ENCODE peak calls at places on chromosomes 6 and 20, in four cellular contexts. T is GM13977; J is fibroblast of pulmonary artery; H is activated CD8-positive, alpha-beta T cell treated with anti-CD3 and anti-CD28 coated beads for 36 hours. B is an unnamed sample.

GRCh38 chr6:118744261-118744941 is 93.0 kb upstream of the CEP85L start:
- DNase-seq in T (no peak), J (no peak), H (no peak), B (no peak)

GRCh38 chr20:58125726-58126125 is 102.7 kb downstream of the ANKRD60 start:
- DNase-seq in T (no peak), J (no peak), H (no peak), B (no peak)

GRCh38 chr6:106113256-106113954 is 27.3 kb downstream of the PRDM1 start:
- DNase-seq in T (no peak), J (no peak), H (peak; percentile 22), B (no peak)

GRCh38 chr6:145887969-145888368 is 73.4 kb upstream of the FBXO30 start:
- DNase-seq in T (no peak), J (peak; percentile 45), H (peak; percentile 49), B (no peak)

GRCh38 chr20:63124782-63125580 is 91.0 kb downstream of the YTHDF1 start:
- DNase-seq in T (no peak), J (no peak), H (no peak), B (no peak)

GRCh38 chr20:32763202-32763999 is 1.2 kb downstream of the DNMT3B start:
- DNase-seq in T (peak; percentile 59), J (no peak), H (no peak), B (no peak)

GRCh38 chr6:17865798-17866725 is 121.4 kb downstream of the KIF13A start:
- DNase-seq in T (no peak), J (peak; percentile 90), H (no peak), B (no peak)

GRCh38 chr6:105022416-105022815 is 65.5 kb downstream of the LIN28B start:
- DNase-seq in T (no peak), J (no peak), H (no peak), B (no peak)

GRCh38 chr6:140036176-140036575 is 661.7 kb upstream of the CITED2 start:
- DNase-seq in T (no peak), J (no peak), H (no peak), B (no peak)

GRCh38 chr20:35174458-35175216 is 2.8 kb downstream of the PROCR start:
- DNase-seq in T (no peak), J (no peak), H (no peak), B (no peak)

GRCh38 chr6:14211596-14211961 is 94.0 kb downstream of the CD83 start:
- DNase-seq in T (peak; percentile 49), J (peak; percentile 44), H (peak; percentile 40), B (peak; percentile 27)

GRCh38 chr6:25755496-25755895 is 954 bp downstream of the SLC17A4 start:
- DNase-seq in T (no peak), J (no peak), H (no peak), B (no peak)

GRCh38 chr6:112691289-112691688 is 344.2 kb downstream of the RFPL4B start:
- DNase-seq in T (no peak), J (peak; percentile 76), H (no peak), B (no peak)

GRCh38 chr6:75268121-75268987 is 16.2 kb downstream of the TMEM30A start:
- DNase-seq in T (no peak), J (no peak), H (no peak), B (no peak)

GRCh38 chr20:52193886-52194545 is 2.4 kb upstream of the ZFP64 start:
- DNase-seq in T (no peak), J (no peak), H (no peak), B (no peak)

GRCh38 chr6:143772662-143773061 is 70.5 kb upstream of the LTV1 start:
- DNase-seq in T (no peak), J (no peak), H (no peak), B (no peak)

GRCh38 chr6:166771701-166772100 is 144.7 kb upstream of the RPS6KA2 start:
- DNase-seq in T (no peak), J (no peak), H (no peak), B (no peak)

GRCh38 chr6:5208491-5208890 is 52.3 kb downstream of the LYRM4 start:
- DNase-seq in T (no peak), J (peak; percentile 30), H (no peak), B (no peak)

GRCh38 chr6:35984701-35985100 is 39.7 kb downstream of the SLC26A8 start:
- DNase-seq in T (no peak), J (no peak), H (no peak), B (no peak)

GRCh38 chr20:62064788-62065668 is 653 bp downstream of the TAF4 start:
- DNase-seq in T (peak; percentile 74), J (no peak), H (peak; percentile 32), B (no peak)

GRCh38 chr20:34709836-34710567 is 5.9 kb downstream of the TP53INP2 start:
- DNase-seq in T (peak; percentile 90), J (no peak), H (peak; percentile 76), B (peak; percentile 58)

GRCh38 chr6:159212026-159212425 is 42.8 kb downstream of the FNDC1 start:
- DNase-seq in T (no peak), J (peak; percentile 23), H (no peak), B (no peak)

GRCh38 chr20:12827796-12828406 is 180.9 kb upstream of the SPTLC3 start:
- DNase-seq in T (no peak), J (no peak), H (no peak), B (no peak)

GRCh38 chr6:168451805-168452204 is 10.8 kb downstream of the SMOC2 start:
- DNase-seq in T (no peak), J (no peak), H (no peak), B (no peak)

DNA sequence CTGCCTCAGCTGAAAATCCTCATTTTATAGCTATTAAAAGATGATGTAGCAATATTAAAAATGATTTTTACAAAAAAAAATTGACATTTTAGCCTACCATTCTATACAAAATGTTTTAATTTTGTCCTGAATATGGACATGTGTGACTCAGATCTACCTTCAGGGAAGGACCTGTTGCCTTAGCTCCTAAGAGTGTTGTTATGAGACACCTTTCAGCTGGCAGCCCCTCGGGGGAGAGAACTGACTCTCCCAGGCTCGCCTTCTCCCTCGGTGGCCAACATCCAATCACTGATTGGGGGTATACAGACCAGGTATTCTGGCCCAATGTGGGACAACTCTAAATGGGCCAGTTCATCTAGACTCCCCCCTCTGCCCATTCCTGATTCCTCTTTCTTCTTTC is 32.5 kb upstream of the MRAP2 start:
- DNase-seq in T (no peak), J (no peak), H (no peak), B (no peak)
- TF ChIP-seq CTCF in T (no peak), J (no peak), H (no peak), B (no peak)

GRCh38 chr6:169954977-169955376 is 203.6 kb downstream of the ERMARD start:
- DNase-seq in T (no peak), J (no peak), H (no peak), B (no peak)

GRCh38 chr6:169949501-169950097 is 198.2 kb downstream of the ERMARD start:
- DNase-seq in T (no peak), J (no peak), H (no peak), B (no peak)

GRCh38 chr6:169953686-169954085 is 202.3 kb downstream of the ERMARD start:
- DNase-seq in T (no peak), J (no peak), H (no peak), B (no peak)

GRCh38 chr6:169955796-169956493 is 204.5 kb downstream of the ERMARD start:
- DNase-seq in T (no peak), J (no peak), H (no peak), B (no peak)

GRCh38 chr6:169950558-169950957 is 199.1 kb downstream of the ERMARD start:
- DNase-seq in T (no peak), J (peak; percentile 12), H (peak; percentile 58), B (no peak)
- TF ChIP-seq CTCF in T (peak; percentile 32), J (peak; percentile 23), H (peak; percentile 44), B (no peak)

GRCh38 chr6:1313755-1314503 is 2.0 kb downstream of the FOXQ1 start:
- DNase-seq in T (peak; percentile 67), J (no peak), H (peak; percentile 39), B (peak; percentile 57)
- TF ChIP-seq CTCF in T (peak; percentile 45), J (no peak), H (peak; percentile 26), B (peak; percentile 69)

GRCh38 chr6:40577672-40578071 is 9.5 kb downstream of the LRFN2 start:
- DNase-seq in T (no peak), J (no peak), H (no peak), B (no peak)
- TF ChIP-seq CTCF in T (no peak), J (peak; percentile 5), H (no peak), B (peak; percentile 41)

GRCh38 chr6:65776332-65776731 is 69.3 kb upstream of the EYS start:
- DNase-seq in T (no peak), J (no peak), H (no peak), B (no peak)
- TF ChIP-seq CTCF in T (no peak), J (no peak), H (no peak), B (peak; percentile 22)

DNA sequence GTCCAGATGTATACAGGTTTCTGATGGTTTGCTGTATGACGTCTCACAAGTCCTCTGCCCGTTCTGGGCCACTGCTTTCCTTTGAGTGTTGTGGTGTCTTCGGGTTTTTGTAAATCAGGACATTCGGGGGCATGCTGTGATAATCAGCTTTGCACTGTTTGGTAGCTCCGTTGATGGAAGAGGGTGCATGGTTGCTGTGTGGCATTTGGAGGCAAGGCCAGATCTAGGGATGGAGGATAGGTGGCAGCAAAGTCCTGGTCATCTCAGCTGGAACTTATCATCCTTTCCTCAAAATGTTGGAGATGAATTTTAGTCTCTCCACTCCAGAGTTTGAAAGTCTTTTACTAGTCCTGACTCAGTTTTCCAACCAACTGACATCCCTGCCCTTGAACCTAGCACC is 91.0 kb downstream of the SCP2D1 start:
- DNase-seq in T (no peak), J (no peak), H (no peak), B (no peak)
- TF ChIP-seq CTCF in T (peak; percentile 32), J (no peak), H (no peak), B (peak; percentile 19)

DNA sequence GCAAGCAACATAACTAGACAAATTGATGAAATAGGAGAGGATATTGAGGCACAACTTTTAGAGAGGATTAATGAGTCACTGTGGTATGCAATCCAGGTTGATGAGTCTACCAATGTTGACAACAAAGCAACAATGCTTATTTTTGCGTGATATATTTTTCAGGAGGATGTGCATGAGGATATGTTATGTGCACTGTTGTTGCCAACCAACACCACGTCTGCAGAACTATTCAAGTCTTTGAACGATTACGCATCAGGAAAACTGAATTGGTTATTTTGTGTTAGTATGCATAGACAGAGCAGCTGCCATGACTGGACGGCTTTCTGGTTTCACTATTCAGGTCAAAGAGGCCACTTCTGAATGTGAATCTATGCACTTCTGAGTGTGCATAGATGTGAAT is 134.1 kb upstream of the GRIK2 start:
- DNase-seq in T (no peak), J (no peak), H (no peak), B (no peak)
- TF ChIP-seq CTCF in T (no peak), J (no peak), H (no peak), B (no peak)

DNA sequence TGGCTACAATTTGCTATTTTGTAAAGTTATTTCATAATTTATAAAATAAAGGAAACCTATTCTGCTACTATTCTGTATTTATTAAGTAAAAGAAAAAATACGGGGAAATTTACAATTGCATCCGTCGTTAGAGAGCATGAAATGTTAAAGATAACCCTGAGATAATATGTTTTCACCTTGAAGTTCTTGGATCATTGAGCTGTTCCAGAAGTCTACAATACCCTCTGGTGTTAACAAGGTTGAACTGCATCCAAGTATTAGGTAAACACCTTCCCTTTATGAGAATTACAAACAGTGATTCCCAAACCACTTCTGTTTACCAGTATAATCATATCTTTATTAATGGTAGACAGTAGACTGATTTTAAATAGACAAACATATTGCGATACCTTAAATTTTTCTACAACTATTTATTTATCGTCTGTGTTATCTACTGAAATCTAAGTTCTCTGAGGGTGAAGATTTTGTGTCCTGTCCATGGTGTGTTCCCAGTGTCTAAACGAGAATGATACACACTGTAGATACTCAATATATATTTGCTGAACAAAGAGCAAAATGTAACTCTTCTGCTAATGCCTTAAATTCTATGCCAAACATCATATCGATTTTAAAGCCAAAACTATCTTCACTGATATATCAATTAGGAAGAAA is 28.2 kb downstream of the TBC1D32 start:
- DNase-seq in T (peak; percentile 21), J (peak; percentile 63), H (no peak), B (no peak)
- TF ChIP-seq CTCF in T (peak; percentile 60), J (peak; percentile 61), H (peak; percentile 69), B (peak; percentile 85)

GRCh38 chr20:5553194-5553815 is 196.9 kb upstream of the SHLD1 start:
- DNase-seq in T (no peak), J (no peak), H (no peak), B (no peak)
- TF ChIP-seq CTCF in T (no peak), J (no peak), H (no peak), B (no peak)